ENCODE peak calls at places on chromosomes 7 and 10, in four cellular contexts. T is KG1, L is spleen, O is neural crest cell. C is an unnamed sample.

GRCh38 chr7:99825451-99825850 is 2.4 kb upstream of the CYP3A43 start:
- DNase-seq in O (no peak), L (no peak), T (no peak), C (no peak)

GRCh38 chr10:125707852-125708468 is 11.5 kb upstream of the EDRF1 start:
- DNase-seq in O (no peak), T (no peak), L (no peak), C (no peak)

GRCh38 chr10:106588019-106588418 is 576.5 kb downstream of the SORCS1 start:
- DNase-seq in O (no peak), L (no peak), T (no peak), C (no peak)

GRCh38 chr10:28661035-28661434 is 16.3 kb upstream of the BAMBI start:
- DNase-seq in O (no peak), L (no peak), T (no peak), C (no peak)

GRCh38 chr7:114943530-114943929 is 21.6 kb downstream of the MDFIC start:
- DNase-seq in T (no peak), L (no peak), O (no peak), C (no peak)

GRCh38 chr7:158779061-158779992 is 50.0 kb downstream of the ESYT2 start:
- DNase-seq in T (no peak), L (no peak), O (no peak), C (no peak)

GRCh38 chr10:12969951-12970350 is 31.6 kb downstream of the CCDC3 start:
- DNase-seq in L (no peak), O (no peak), T (peak; percentile 18), C (no peak)

GRCh38 chr7:1187127-1187526 is 27.1 kb upstream of the ZFAND2A start:
- DNase-seq in L (no peak), O (no peak), T (no peak), C (no peak)

GRCh38 chr7:140475747-140476333 is 3.5 kb downstream of the MKRN1 start:
- DNase-seq in L (no peak), O (peak; percentile 20), T (peak; percentile 0), C (no peak)

GRCh38 chr10:60107308-60107976 is 201.1 kb upstream of the CCDC6 start:
- DNase-seq in O (no peak), T (no peak), L (no peak), C (no peak)

GRCh38 chr10:124341768-124342135 is 77.0 kb downstream of the OAT start:
- DNase-seq in O (no peak), T (no peak), L (peak; percentile 68), C (peak; percentile 5)

GRCh38 chr10:7738536-7739407 is 35.7 kb downstream of the ITIH2 start:
- DNase-seq in L (no peak), T (no peak), O (no peak), C (no peak)

GRCh38 chr7:155509725-155510551 is 36.4 kb downstream of the CNPY1 start:
- DNase-seq in T (no peak), O (peak; percentile 61), L (peak; percentile 62), C (no peak)

GRCh38 chr10:57992321-57993077 is 275.2 kb downstream of the IPMK start:
- DNase-seq in L (no peak), O (no peak), T (no peak), C (no peak)

C was measured in CMK.